ENCODE peak calls at places on chromosomes 12 and 14, in ten cellular contexts. N, F, V, S, A, P, X, E, R and Z are unnamed samples.

GRCh38 chr12:62717636-62718035 is 217.3 kb downstream of the PPM1H start:
- DNase-seq in N (no peak), F (no peak), V (no peak), S (no peak), A (no peak), P (no peak), X (no peak), E (no peak), R (no peak), Z (no peak)

GRCh38 chr12:57894577-57895292 is 46.6 kb upstream of the ATP23 start:
- DNase-seq in N (no peak), F (no peak), V (no peak), S (no peak), A (peak; percentile 41), P (no peak), X (no peak), E (no peak), R (no peak), Z (no peak)

GRCh38 chr14:99427632-99428315 is 52.9 kb downstream of the SETD3 start:
- DNase-seq in N (no peak), F (no peak), V (no peak), S (no peak), A (no peak), P (no peak), X (peak; percentile 64), E (no peak), R (peak; percentile 64), Z (no peak)

GRCh38 chr14:75769047-75769685 is 108.1 kb downstream of the TTLL5 start:
- DNase-seq in N (no peak), F (no peak), V (no peak), S (no peak), A (no peak), P (no peak), X (no peak), E (no peak), R (no peak), Z (no peak)

GRCh38 chr14:59254146-59254910 is 65.9 kb downstream of the DAAM1 start:
- DNase-seq in N (no peak), F (no peak), V (no peak), S (no peak), A (no peak), P (no peak), X (no peak), E (no peak), R (peak; percentile 24), Z (no peak)

GRCh38 chr12:114220311-114220710 is 185.6 kb downstream of the TBX5 start:
- DNase-seq in N (no peak), F (no peak), V (no peak), S (no peak), A (no peak), P (no peak), X (no peak), E (no peak), R (no peak), Z (no peak)

GRCh38 chr12:89695830-89696229 is 12.8 kb downstream of the ATP2B1 start:
- DNase-seq in N (no peak), F (no peak), V (no peak), S (no peak), A (no peak), P (no peak), X (no peak), E (no peak), R (no peak), Z (no peak)

GRCh38 chr14:24556756-24557155 is 19.3 kb downstream of the CTSG start:
- DNase-seq in N (no peak), F (no peak), V (no peak), S (no peak), A (no peak), P (no peak), X (no peak), E (no peak), R (peak; percentile 60), Z (no peak)

GRCh38 chr12:11482955-11483354 is 87.6 kb upstream of the PRB2 start:
- DNase-seq in N (no peak), F (no peak), V (no peak), S (no peak), A (no peak), P (no peak), X (no peak), E (no peak), R (no peak), Z (no peak)

GRCh38 chr14:40682131-40682913 is 924.4 kb upstream of the LRFN5 start:
- DNase-seq in N (no peak), F (no peak), V (no peak), S (no peak), A (no peak), P (no peak), X (peak; percentile 79), E (peak; percentile 3), R (no peak), Z (no peak)

GRCh38 chr12:19125325-19125724 is 4.2 kb upstream of the PLEKHA5 start:
- DNase-seq in N (no peak), F (no peak), V (no peak), S (no peak), A (no peak), P (no peak), X (no peak), E (no peak), R (peak; percentile 11), Z (no peak)

GRCh38 chr14:22819191-22819988 is 4.2 kb upstream of the SLC7A7 start:
- DNase-seq in N (no peak), F (no peak), V (no peak), S (peak; percentile 51), A (no peak), P (no peak), X (peak; percentile 66), E (no peak), R (no peak), Z (no peak)

GRCh38 chr12:71440393-71441349 is 1.1 kb downstream of the LGR5 start:
- DNase-seq in N (no peak), F (no peak), V (no peak), S (peak; percentile 14), A (no peak), P (no peak), X (peak; percentile 62), E (peak; percentile 18), R (no peak), Z (peak; percentile 73)

GRCh38 chr14:77615231-77616132 is 955 bp downstream of the SPTLC2 start:
- DNase-seq in N (peak; percentile 29), F (no peak), V (no peak), S (peak; percentile 7), A (no peak), P (peak; percentile 3), X (peak; percentile 32), E (peak; percentile 16), R (no peak), Z (no peak)

GRCh38 chr14:70955543-70956480 is 48.6 kb downstream of the PCNX1 start:
- DNase-seq in N (peak; percentile 31), F (no peak), V (no peak), S (no peak), A (peak; percentile 8), P (no peak), X (peak; percentile 9), E (peak; percentile 45), R (no peak), Z (no peak)

GRCh38 chr12:91874086-91874865 is 271.4 kb downstream of the BTG1 start:
- DNase-seq in N (no peak), F (no peak), V (no peak), S (no peak), A (no peak), P (no peak), X (no peak), E (no peak), R (no peak), Z (no peak)

GRCh38 chr14:56005580-56006053 is 112.6 kb upstream of the PELI2 start:
- DNase-seq in N (no peak), F (no peak), V (peak; percentile 27), S (no peak), A (no peak), P (no peak), X (no peak), E (no peak), R (no peak), Z (no peak)